ENCODE peak calls at places on chromosomes 3 and 15, in six cellular contexts. One of them, this sample, is unnamed.

GRCh38 chr15:73019733-73020132 is 32.5 kb upstream of the NEO1 start:
- DNase-seq in coronary artery: no peak
- DNase-seq in stimulated activated CD8-positive, alpha-beta memory T cell treated with anti-CD3 and anti-CD28 coated beads, Interleukin-15, amount 100 ng/mL, for 4 hours: no peak
- DNase-seq in GM18507: no peak
- DNase-seq in kidney tubule cell: no peak
- DNase-seq in nephron progenitor cell: no peak
- DNase-seq in this sample: no peak

GRCh38 chr3:105997800-105998526 is 129.2 kb upstream of the CBLB start:
- DNase-seq in GM18507: no peak
- DNase-seq in kidney tubule cell: peak
- DNase-seq in nephron progenitor cell: no peak
- DNase-seq in coronary artery: no peak
- DNase-seq in stimulated activated CD8-positive, alpha-beta memory T cell treated with anti-CD3 and anti-CD28 coated beads, Interleukin-15, amount 100 ng/mL, for 4 hours: no peak
- DNase-seq in this sample: no peak

GRCh38 chr15:45871121-45871855 is 236.5 kb downstream of the SQOR start:
- DNase-seq in nephron progenitor cell: no peak
- DNase-seq in stimulated activated CD8-positive, alpha-beta memory T cell treated with anti-CD3 and anti-CD28 coated beads, Interleukin-15, amount 100 ng/mL, for 4 hours: no peak
- DNase-seq in coronary artery: no peak
- DNase-seq in GM18507: no peak
- DNase-seq in kidney tubule cell: peak
- DNase-seq in this sample: no peak

GRCh38 chr15:82851981-82852511 is 42.6 kb downstream of the WHAMM start:
- DNase-seq in kidney tubule cell: no peak
- DNase-seq in nephron progenitor cell: no peak
- DNase-seq in GM18507: no peak
- DNase-seq in stimulated activated CD8-positive, alpha-beta memory T cell treated with anti-CD3 and anti-CD28 coated beads, Interleukin-15, amount 100 ng/mL, for 4 hours: no peak
- DNase-seq in coronary artery: no peak
- DNase-seq in this sample: no peak

GRCh38 chr15:89457086-89457485 is 39.3 kb downstream of the RHCG start:
- DNase-seq in GM18507: no peak
- DNase-seq in coronary artery: no peak
- DNase-seq in kidney tubule cell: peak
- DNase-seq in nephron progenitor cell: no peak
- DNase-seq in stimulated activated CD8-positive, alpha-beta memory T cell treated with anti-CD3 and anti-CD28 coated beads, Interleukin-15, amount 100 ng/mL, for 4 hours: no peak
- DNase-seq in this sample: peak

GRCh38 chr3:134308350-134308891 is 57.8 kb upstream of the RYK start:
- DNase-seq in GM18507: peak
- DNase-seq in nephron progenitor cell: peak
- DNase-seq in coronary artery: peak
- DNase-seq in stimulated activated CD8-positive, alpha-beta memory T cell treated with anti-CD3 and anti-CD28 coated beads, Interleukin-15, amount 100 ng/mL, for 4 hours: peak
- DNase-seq in kidney tubule cell: peak
- DNase-seq in this sample: peak

GRCh38 chr3:170410428-170411029 is 8.1 kb upstream of the CLDN11 start:
- DNase-seq in GM18507: no peak
- DNase-seq in kidney tubule cell: peak
- DNase-seq in nephron progenitor cell: no peak
- DNase-seq in coronary artery: no peak
- DNase-seq in stimulated activated CD8-positive, alpha-beta memory T cell treated with anti-CD3 and anti-CD28 coated beads, Interleukin-15, amount 100 ng/mL, for 4 hours: no peak
- DNase-seq in this sample: peak

GRCh38 chr3:52406791-52407510 is 38.0 kb downstream of the SEMA3G start:
- DNase-seq in nephron progenitor cell: no peak
- DNase-seq in GM18507: no peak
- DNase-seq in stimulated activated CD8-positive, alpha-beta memory T cell treated with anti-CD3 and anti-CD28 coated beads, Interleukin-15, amount 100 ng/mL, for 4 hours: no peak
- DNase-seq in kidney tubule cell: no peak
- DNase-seq in coronary artery: no peak
- DNase-seq in this sample: no peak

GRCh38 chr3:197456271-197457091 is 99.3 kb downstream of the BDH1 start:
- DNase-seq in kidney tubule cell: peak
- DNase-seq in nephron progenitor cell: peak
- DNase-seq in GM18507: peak
- DNase-seq in coronary artery: peak
- DNase-seq in stimulated activated CD8-positive, alpha-beta memory T cell treated with anti-CD3 and anti-CD28 coated beads, Interleukin-15, amount 100 ng/mL, for 4 hours: peak
- DNase-seq in this sample: no peak

GRCh38 chr3:60636846-60637245 is 614.4 kb downstream of the FHIT start:
- DNase-seq in stimulated activated CD8-positive, alpha-beta memory T cell treated with anti-CD3 and anti-CD28 coated beads, Interleukin-15, amount 100 ng/mL, for 4 hours: no peak
- DNase-seq in kidney tubule cell: peak
- DNase-seq in nephron progenitor cell: no peak
- DNase-seq in GM18507: no peak
- DNase-seq in coronary artery: no peak
- DNase-seq in this sample: no peak

GRCh38 chr3:53671192-53672021 is 174.8 kb downstream of the CHDH start:
- DNase-seq in nephron progenitor cell: no peak
- DNase-seq in GM18507: no peak
- DNase-seq in stimulated activated CD8-positive, alpha-beta memory T cell treated with anti-CD3 and anti-CD28 coated beads, Interleukin-15, amount 100 ng/mL, for 4 hours: no peak
- DNase-seq in kidney tubule cell: no peak
- DNase-seq in coronary artery: no peak
- DNase-seq in this sample: no peak

GRCh38 chr3:25405335-25405734 is 22.7 kb upstream of the RARB start:
- DNase-seq in nephron progenitor cell: no peak
- DNase-seq in coronary artery: no peak
- DNase-seq in GM18507: no peak
- DNase-seq in kidney tubule cell: no peak
- DNase-seq in stimulated activated CD8-positive, alpha-beta memory T cell treated with anti-CD3 and anti-CD28 coated beads, Interleukin-15, amount 100 ng/mL, for 4 hours: no peak
- DNase-seq in this sample: no peak

GRCh38 chr15:78841307-78841706 is 30.0 kb upstream of the ADAMTS7 start:
- DNase-seq in kidney tubule cell: no peak
- DNase-seq in GM18507: no peak
- DNase-seq in stimulated activated CD8-positive, alpha-beta memory T cell treated with anti-CD3 and anti-CD28 coated beads, Interleukin-15, amount 100 ng/mL, for 4 hours: no peak
- DNase-seq in coronary artery: no peak
- DNase-seq in nephron progenitor cell: no peak
- DNase-seq in this sample: no peak

GRCh38 chr15:39426552-39427532 is 154.0 kb upstream of the THBS1 start:
- DNase-seq in stimulated activated CD8-positive, alpha-beta memory T cell treated with anti-CD3 and anti-CD28 coated beads, Interleukin-15, amount 100 ng/mL, for 4 hours: peak
- DNase-seq in kidney tubule cell: peak
- DNase-seq in GM18507: peak
- DNase-seq in nephron progenitor cell: no peak
- DNase-seq in coronary artery: no peak
- DNase-seq in this sample: no peak

GRCh38 chr15:74311734-74312444 is 55.6 kb downstream of the CYP11A1 start:
- DNase-seq in nephron progenitor cell: peak
- DNase-seq in stimulated activated CD8-positive, alpha-beta memory T cell treated with anti-CD3 and anti-CD28 coated beads, Interleukin-15, amount 100 ng/mL, for 4 hours: no peak
- DNase-seq in coronary artery: no peak
- DNase-seq in kidney tubule cell: peak
- DNase-seq in GM18507: no peak
- DNase-seq in this sample: no peak

GRCh38 chr3:42497009-42497731 is 5.3 kb upstream of the VIPR1 start:
- DNase-seq in GM18507: no peak
- DNase-seq in coronary artery: peak
- DNase-seq in kidney tubule cell: peak
- DNase-seq in stimulated activated CD8-positive, alpha-beta memory T cell treated with anti-CD3 and anti-CD28 coated beads, Interleukin-15, amount 100 ng/mL, for 4 hours: no peak
- DNase-seq in nephron progenitor cell: no peak
- DNase-seq in this sample: no peak

GRCh38 chr3:40249168-40249567 is 60.3 kb upstream of the EIF1B start:
- DNase-seq in GM18507: no peak
- DNase-seq in stimulated activated CD8-positive, alpha-beta memory T cell treated with anti-CD3 and anti-CD28 coated beads, Interleukin-15, amount 100 ng/mL, for 4 hours: no peak
- DNase-seq in coronary artery: no peak
- DNase-seq in nephron progenitor cell: no peak
- DNase-seq in kidney tubule cell: no peak
- DNase-seq in this sample: no peak

GRCh38 chr15:100601158-100601557 is 826 bp downstream of the LINS1 start:
- DNase-seq in kidney tubule cell: peak
- DNase-seq in nephron progenitor cell: peak
- DNase-seq in stimulated activated CD8-positive, alpha-beta memory T cell treated with anti-CD3 and anti-CD28 coated beads, Interleukin-15, amount 100 ng/mL, for 4 hours: peak
- DNase-seq in GM18507: no peak
- DNase-seq in coronary artery: no peak
- DNase-seq in this sample: no peak

GRCh38 chr3:178434206-178434805 is 101.9 kb upstream of the KCNMB2 start:
- DNase-seq in stimulated activated CD8-positive, alpha-beta memory T cell treated with anti-CD3 and anti-CD28 coated beads, Interleukin-15, amount 100 ng/mL, for 4 hours: no peak
- DNase-seq in coronary artery: no peak
- DNase-seq in nephron progenitor cell: no peak
- DNase-seq in GM18507: no peak
- DNase-seq in kidney tubule cell: peak
- DNase-seq in this sample: no peak

GRCh38 chr15:98649621-98649995 is 1.3 kb downstream of the IGF1R start:
- DNase-seq in stimulated activated CD8-positive, alpha-beta memory T cell treated with anti-CD3 and anti-CD28 coated beads, Interleukin-15, amount 100 ng/mL, for 4 hours: peak
- DNase-seq in GM18507: no peak
- DNase-seq in coronary artery: peak
- DNase-seq in nephron progenitor cell: peak
- DNase-seq in kidney tubule cell: peak
- DNase-seq in this sample: no peak

GRCh38 chr15:31392761-31393401 is 66.2 kb downstream of the KLF13 start:
- DNase-seq in nephron progenitor cell: peak
- DNase-seq in GM18507: no peak
- DNase-seq in coronary artery: no peak
- DNase-seq in stimulated activated CD8-positive, alpha-beta memory T cell treated with anti-CD3 and anti-CD28 coated beads, Interleukin-15, amount 100 ng/mL, for 4 hours: no peak
- DNase-seq in kidney tubule cell: no peak
- DNase-seq in this sample: no peak

GRCh38 chr3:156685198-156685597 is 10.8 kb downstream of the TIPARP start:
- DNase-seq in kidney tubule cell: peak
- DNase-seq in stimulated activated CD8-positive, alpha-beta memory T cell treated with anti-CD3 and anti-CD28 coated beads, Interleukin-15, amount 100 ng/mL, for 4 hours: no peak
- DNase-seq in coronary artery: no peak
- DNase-seq in nephron progenitor cell: no peak
- DNase-seq in GM18507: no peak
- DNase-seq in this sample: no peak

GRCh38 chr3:169122407-169122806 is 541.1 kb downstream of the MECOM start:
- DNase-seq in GM18507: no peak
- DNase-seq in kidney tubule cell: no peak
- DNase-seq in stimulated activated CD8-positive, alpha-beta memory T cell treated with anti-CD3 and anti-CD28 coated beads, Interleukin-15, amount 100 ng/mL, for 4 hours: no peak
- DNase-seq in nephron progenitor cell: no peak
- DNase-seq in coronary artery: no peak
- DNase-seq in this sample: no peak

GRCh38 chr3:143348486-143349327 is 229.1 kb downstream of the CHST2 start:
- DNase-seq in GM18507: no peak
- DNase-seq in nephron progenitor cell: no peak
- DNase-seq in coronary artery: no peak
- DNase-seq in kidney tubule cell: no peak
- DNase-seq in stimulated activated CD8-positive, alpha-beta memory T cell treated with anti-CD3 and anti-CD28 coated beads, Interleukin-15, amount 100 ng/mL, for 4 hours: no peak
- DNase-seq in this sample: no peak

GRCh38 chr3:2853627-2854026 is 256.5 kb downstream of the IL5RA start:
- DNase-seq in GM18507: no peak
- DNase-seq in coronary artery: no peak
- DNase-seq in nephron progenitor cell: no peak
- DNase-seq in stimulated activated CD8-positive, alpha-beta memory T cell treated with anti-CD3 and anti-CD28 coated beads, Interleukin-15, amount 100 ng/mL, for 4 hours: no peak
- DNase-seq in kidney tubule cell: no peak
- DNase-seq in this sample: no peak

This sample was measured in LNCaP clone FGC.